ENCODE peak calls at places on chromosomes 7 and 10, in seven cellular contexts. Q is pancreas, P is esophagus squamous epithelium, M is choroid plexus epithelial cell, F is fibroblast of pulmonary artery, A is neural progenitor cell, L is thoracic aorta. R is an unnamed sample.

GRCh38 chr7:118152149-118152548 is 31.8 kb upstream of the LSM8 start:
- DNase-seq in F (no peak), P (no peak), M (peak; percentile 2), L (no peak), Q (no peak), A (no peak), R (no peak)

GRCh38 chr10:124403548-124403947 is 15.2 kb downstream of the OAT start:
- DNase-seq in A (peak; percentile 92), F (peak; percentile 88), L (no peak), Q (no peak), P (no peak), M (peak; percentile 95), R (peak; percentile 89)

GRCh38 chr7:154931906-154932305 is 71.0 kb downstream of the PAXIP1 start:
- DNase-seq in L (no peak), Q (no peak), A (no peak), F (peak; percentile 2), M (peak; percentile 8), P (no peak), R (peak; percentile 50)

GRCh38 chr7:34277801-34278195 is 372.5 kb downstream of the BMPER start:
- DNase-seq in F (peak; percentile 39), L (no peak), Q (no peak), M (no peak), A (no peak), P (no peak), R (no peak)

GRCh38 chr10:129637841-129638240 is 170.8 kb downstream of the MGMT start:
- DNase-seq in P (no peak), A (no peak), Q (no peak), M (no peak), F (no peak), L (no peak), R (no peak)

GRCh38 chr7:94414481-94414880 is 19.8 kb downstream of the COL1A2 start:
- DNase-seq in Q (no peak), P (no peak), F (no peak), M (peak; percentile 50), A (no peak), L (no peak), R (peak; percentile 66)

GRCh38 chr7:43516581-43517342 is 66.1 kb upstream of the STK17A start:
- DNase-seq in L (no peak), M (peak; percentile 47), F (no peak), A (no peak), Q (no peak), P (no peak), R (no peak)

GRCh38 chr7:116210345-116211005 is at the start of gene TES:
- DNase-seq in M (peak; percentile 72), F (peak; percentile 66), P (no peak), Q (peak; percentile 86), L (no peak), A (peak; percentile 83), R (peak; percentile 58)

GRCh38 chr10:683448-684071 is 5.9 kb downstream of the DIP2C start:
- DNase-seq in F (peak; percentile 56), L (peak; percentile 53), Q (no peak), P (no peak), A (no peak), M (peak; percentile 69), R (peak; percentile 95)

GRCh38 chr10:43928425-43928968 is 279.8 kb upstream of the ZNF32 start:
- DNase-seq in A (no peak), Q (no peak), M (no peak), F (no peak), P (no peak), L (no peak), R (no peak)

GRCh38 chr10:104318810-104319684 is 19.2 kb downstream of the ITPRIP start:
- DNase-seq in M (peak; percentile 95), F (peak; percentile 62), A (no peak), P (no peak), Q (no peak), L (no peak), R (peak; percentile 67)

GRCh38 chr7:159191236-159191635 is 46.6 kb upstream of the VIPR2 start:
- DNase-seq in L (no peak), A (no peak), P (no peak), M (no peak), F (no peak), Q (no peak), R (no peak)

GRCh38 chr7:142602756-142603155 is 146.5 kb upstream of the PRSS1 start:
- DNase-seq in F (no peak), Q (no peak), A (no peak), M (peak; percentile 31), L (no peak), P (no peak), R (peak; percentile 26)

GRCh38 chr7:142607351-142607750 is 141.9 kb upstream of the PRSS1 start:
- DNase-seq in M (no peak), L (no peak), F (no peak), Q (no peak), P (no peak), A (no peak), R (no peak)

GRCh38 chr7:142602183-142602582 is 147.1 kb upstream of the PRSS1 start:
- DNase-seq in Q (no peak), F (no peak), A (no peak), P (no peak), M (no peak), L (no peak), R (no peak)

GRCh38 chr7:142606081-142606480 is 143.2 kb upstream of the PRSS1 start:
- DNase-seq in P (no peak), F (no peak), A (no peak), L (no peak), Q (no peak), M (no peak), R (no peak)

DNA sequence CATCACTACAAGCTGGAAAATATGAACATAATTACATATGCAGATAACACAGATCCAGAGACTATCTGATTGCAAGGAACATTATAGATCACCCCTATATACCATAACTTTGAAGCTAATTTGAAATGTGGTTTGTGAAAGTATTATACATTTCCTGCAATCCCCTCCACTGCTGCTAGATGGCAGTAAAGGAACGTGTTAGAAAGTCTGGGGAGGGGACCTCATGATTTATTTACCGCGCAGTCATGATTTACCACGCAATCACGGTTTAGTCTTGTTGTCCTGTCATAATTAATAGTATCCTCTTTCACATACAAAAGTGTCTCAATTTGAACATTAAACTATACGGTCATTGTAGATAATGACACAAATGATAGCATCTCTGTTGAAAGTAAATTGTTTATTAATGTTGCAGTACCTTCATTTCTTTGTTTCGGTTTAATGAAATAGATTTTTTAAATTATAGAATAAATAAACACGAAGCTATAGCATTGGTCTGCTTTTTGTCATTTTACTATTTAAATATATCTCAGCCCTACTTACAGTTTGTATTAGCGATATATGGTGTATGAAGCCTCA is 145.3 kb upstream of the PRSS1 start:
- DNase-seq in F (peak; percentile 80), M (peak; percentile 87), Q (peak; percentile 51), P (no peak), A (peak; percentile 70), L (no peak), R (peak; percentile 66)
- H3K4me3 ChIP-seq in F (peak overlapping the region; percentile 27), M (peak overlapping the region; percentile 43), Q (no peak overlapping the region), P (no peak overlapping the region), A (no peak overlapping the region), L (no peak overlapping the region), R (no peak overlapping the region)

DNA sequence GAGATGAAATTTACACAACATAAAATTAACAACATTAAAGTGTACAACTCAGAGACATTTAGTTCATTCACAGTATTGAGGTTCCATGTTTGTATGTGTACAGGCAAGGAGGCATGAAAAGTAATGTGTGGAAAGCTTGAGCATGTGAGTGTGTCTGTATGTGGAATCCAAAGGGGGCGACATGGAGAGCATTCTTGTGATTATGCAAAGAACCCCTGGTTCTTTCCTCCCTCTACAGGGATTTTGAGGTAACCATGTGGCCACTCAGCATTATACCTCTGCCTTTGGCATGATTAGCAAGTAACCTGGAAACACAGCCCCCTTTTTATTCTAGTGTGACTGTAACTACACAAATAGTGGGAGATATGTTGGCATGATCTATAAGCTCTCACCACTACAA is 21.0 kb downstream of the OR2F1 start:
- DNase-seq in A (peak; percentile 40), F (no peak), Q (no peak), M (peak; percentile 52), L (no peak), P (no peak), R (no peak)
- TF ChIP-seq CTCF in A (peak; percentile 29), F (no peak), Q (no peak), M (peak; percentile 37), L (no peak), P (no peak), R (no peak)

DNA sequence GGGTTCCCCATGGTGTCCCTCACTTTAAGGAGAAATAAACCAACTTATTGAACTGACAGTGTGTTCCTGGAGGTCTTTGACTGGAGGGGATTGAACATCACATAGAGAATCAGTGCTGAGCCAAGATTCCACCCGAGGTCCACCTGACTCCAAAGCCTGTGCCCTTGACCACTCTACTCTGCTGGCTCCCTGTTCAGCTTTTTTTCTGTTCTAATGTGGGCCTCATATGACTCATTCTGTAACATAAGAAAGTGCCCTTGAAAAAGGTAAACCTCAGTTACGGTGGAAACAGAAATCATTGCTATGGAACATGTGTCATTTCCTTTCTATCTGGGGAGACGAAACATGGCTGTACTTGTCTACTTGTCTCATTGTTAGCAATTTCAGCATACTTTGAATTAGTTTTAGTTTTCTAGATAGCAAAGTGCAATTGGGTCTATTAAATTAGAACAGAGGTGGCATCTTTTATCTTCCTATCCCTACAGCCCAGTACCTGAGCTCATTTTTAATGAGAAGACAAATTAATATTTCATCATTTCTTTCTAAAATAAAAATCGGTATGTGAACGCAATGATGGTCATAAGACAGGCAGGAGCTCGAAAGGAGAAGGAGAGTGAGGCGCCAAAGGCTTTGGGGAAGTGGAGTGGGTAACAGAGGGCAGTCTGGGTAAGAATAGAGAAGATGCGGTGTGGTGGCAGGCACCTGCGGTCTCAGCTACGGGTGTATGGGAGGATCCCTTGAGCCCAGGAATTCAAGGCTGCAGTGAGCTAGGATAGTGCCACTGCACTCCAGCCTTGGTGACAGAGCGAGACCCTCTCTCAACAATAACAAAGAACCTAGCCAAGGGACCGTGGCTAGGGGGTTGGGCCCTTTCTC is 1.5 kb downstream of the GSDME start:
- DNase-seq in F (peak; percentile 75), L (no peak), P (no peak), Q (no peak), M (peak; percentile 69), A (no peak), R (peak; percentile 76)
- H3K4me3 ChIP-seq in F (peak overlapping the region; percentile 63), L (peak overlapping the region; percentile 85), P (peak overlapping the region; percentile 91), Q (no peak overlapping the region), M (no peak overlapping the region), A (no peak overlapping the region), R (no peak overlapping the region)

GRCh38 chr7:127393370-127394058 is 1.0 kb upstream of the ZNF800 start:
- DNase-seq in P (no peak), A (peak; percentile 41), M (peak; percentile 34), F (no peak), L (no peak), Q (no peak), R (peak; percentile 23)

GRCh38 chr7:127391591-127392181 is 822 bp downstream of the ZNF800 start:
- DNase-seq in Q (peak; percentile 49), F (peak; percentile 33), P (peak; percentile 46), A (peak; percentile 56), L (no peak), M (peak; percentile 45), R (peak; percentile 34)

GRCh38 chr7:127392566-127393369 is at the start of gene ZNF800:
- DNase-seq in P (peak; percentile 48), Q (peak; percentile 91), A (peak; percentile 85), F (peak; percentile 82), M (peak; percentile 76), L (peak; percentile 64), R (peak; percentile 82)

GRCh38 chr7:127392182-127392565 is 334 bp downstream of the ZNF800 start:
- DNase-seq in A (peak; percentile 78), Q (peak; percentile 68), L (peak; percentile 9), P (peak; percentile 46), F (peak; percentile 64), M (peak; percentile 65), R (peak; percentile 56)

GRCh38 chr7:127396184-127396583 is 3.7 kb upstream of the ZNF800 start:
- DNase-seq in L (no peak), F (peak; percentile 24), Q (no peak), M (peak; percentile 45), A (peak; percentile 9), P (no peak), R (no peak)
- TF ChIP-seq CTCF in L (no peak), F (no peak), Q (no peak), M (peak; percentile 8), A (peak; percentile 27), P (no peak), R (no peak)